ENCODE peak calls at places on chromosome 10, in nine cellular contexts. L is cardiac muscle cell, Q is D341Med, K is tibial nerve, S is HEK293T, P is pancreas, R is dorsolateral prefrontal cortex, H is GM19239, A is anterior cingulate cortex. B is an unnamed sample.

GRCh38 chr10:122020202-122020601 is 31.2 kb downstream of the TACC2 start:
- DNase-seq in L (no peak), Q (no peak), K (no peak), S (no peak), P (no peak), R (no peak), H (no peak), A (no peak), B (no peak)

GRCh38 chr10:125117941-125118630 is 42.3 kb downstream of the CTBP2 start:
- DNase-seq in L (peak; percentile 27), Q (no peak), K (peak; percentile 21), S (no peak), P (peak; percentile 65), R (peak; percentile 39), H (no peak), A (peak; percentile 25), B (no peak)

GRCh38 chr10:72310241-72310633 is 36.5 kb downstream of the DDIT4 start:
- DNase-seq in L (peak; percentile 51), Q (no peak), K (no peak), S (no peak), P (no peak), R (no peak), H (no peak), A (no peak), B (no peak)

GRCh38 chr10:68137174-68137573 is 27.9 kb downstream of the MYPN start:
- DNase-seq in L (no peak), Q (no peak), K (no peak), S (no peak), P (no peak), R (no peak), H (no peak), A (no peak), B (no peak)

GRCh38 chr10:22666287-22667092 is 47.9 kb downstream of the PIP4K2A start:
- DNase-seq in L (peak; percentile 73), Q (no peak), K (no peak), S (no peak), P (no peak), R (no peak), H (no peak), A (no peak), B (no peak)

GRCh38 chr10:113326160-113327111 is 226.4 kb upstream of the HABP2 start:
- DNase-seq in L (peak; percentile 62), Q (no peak), K (peak; percentile 40), S (peak; percentile 28), P (peak; percentile 15), R (no peak), H (peak; percentile 12), A (no peak), B (no peak)

GRCh38 chr10:1662361-1663025 is 74.8 kb downstream of the ADARB2 start:
- DNase-seq in L (no peak), Q (no peak), K (no peak), S (no peak), P (no peak), R (no peak), H (no peak), A (no peak), B (no peak)

GRCh38 chr10:36256905-36257304 is 614.8 kb upstream of the FZD8 start:
- DNase-seq in L (peak; percentile 87), Q (no peak), K (no peak), S (no peak), P (no peak), R (no peak), H (no peak), A (no peak), B (no peak)

GRCh38 chr10:129764011-129764900 is 199.8 kb downstream of the EBF3 start:
- DNase-seq in L (no peak), Q (no peak), K (no peak), S (no peak), P (peak; percentile 1), R (no peak), H (no peak), A (no peak), B (no peak)